ENCODE peak calls at places on chromosome 19, in ten cellular contexts. Q is nephron progenitor cell; O is adrenal gland; I is ovary; Z is bronchial epithelial cell; K is CD4-positive, alpha-beta T cell; W is mucosa of descending colon; Y is CD8-positive, alpha-beta T cell; S is kidney epithelial cell; E is tibial nerve. L is an unnamed sample.

GRCh38 chr19:14118165-14119051 is 846 bp upstream of the PRKACA start:
- DNase-seq in Q (no peak), O (peak), I (peak), Z (peak), K (peak), W (peak), Y (no peak), S (peak), E (peak), L (peak)

GRCh38 chr19:4673726-4674125 is 3.6 kb upstream of the MYDGF start:
- DNase-seq in Q (no peak), O (no peak), I (no peak), Z (no peak), K (no peak), W (no peak), Y (no peak), S (no peak), E (no peak), L (no peak)

GRCh38 chr19:18392417-18392816 is 5.0 kb downstream of the LRRC25 start:
- DNase-seq in Q (no peak), O (peak), I (peak), Z (no peak), K (no peak), W (no peak), Y (no peak), S (no peak), E (peak), L (no peak)

GRCh38 chr19:8141726-8142524 is 7.5 kb downstream of the FBN3 start:
- DNase-seq in Q (no peak), O (no peak), I (no peak), Z (no peak), K (no peak), W (no peak), Y (no peak), S (no peak), E (no peak), L (no peak)

GRCh38 chr19:35938282-35939224 is 2.4 kb downstream of the LRFN3 start:
- DNase-seq in Q (no peak), O (no peak), I (no peak), Z (no peak), K (no peak), W (no peak), Y (no peak), S (no peak), E (no peak), L (no peak)

GRCh38 chr19:1882089-1882785 is 3.1 kb downstream of the ABHD17A start:
- DNase-seq in Q (no peak), O (no peak), I (peak), Z (no peak), K (peak), W (peak), Y (peak), S (no peak), E (no peak), L (no peak)

GRCh38 chr19:35090160-35090794 is 25.3 kb upstream of the FXYD3 start:
- DNase-seq in Q (peak), O (peak), I (peak), Z (peak), K (peak), W (no peak), Y (no peak), S (no peak), E (peak), L (no peak)

GRCh38 chr19:14325134-14325533 is 56.1 kb upstream of the ADGRE5 start:
- DNase-seq in Q (no peak), O (no peak), I (no peak), Z (no peak), K (no peak), W (no peak), Y (no peak), S (no peak), E (no peak), L (no peak)

GRCh38 chr19:2623743-2624142 is 78.8 kb downstream of the GNG7 start:
- DNase-seq in Q (no peak), O (no peak), I (no peak), Z (no peak), K (no peak), W (no peak), Y (no peak), S (no peak), E (no peak), L (no peak)

GRCh38 chr19:19562665-19563347 is 24.7 kb downstream of the CILP2 start:
- DNase-seq in Q (no peak), O (no peak), I (no peak), Z (no peak), K (peak), W (no peak), Y (peak), S (no peak), E (no peak), L (no peak)

GRCh38 chr19:44848805-44849457 is 2.8 kb downstream of the NECTIN2 start:
- DNase-seq in Q (peak), O (peak), I (peak), Z (no peak), K (no peak), W (peak), Y (no peak), S (no peak), E (no peak), L (no peak)

GRCh38 chr19:2556221-2557092 is 80.5 kb downstream of the GADD45B start:
- DNase-seq in Q (no peak), O (no peak), I (no peak), Z (no peak), K (no peak), W (peak), Y (no peak), S (no peak), E (no peak), L (no peak)

GRCh38 chr19:18046066-18046718 is 38.2 kb downstream of the ARRDC2 start:
- DNase-seq in Q (no peak), O (peak), I (no peak), Z (peak), K (no peak), W (no peak), Y (no peak), S (peak), E (no peak), L (no peak)

GRCh38 chr19:34808566-34808965 is 35.6 kb upstream of the ZNF599 start:
- DNase-seq in Q (no peak), O (no peak), I (no peak), Z (peak), K (no peak), W (no peak), Y (no peak), S (peak), E (no peak), L (no peak)

GRCh38 chr19:1497578-1498235 is 6.7 kb downstream of the REEP6 start:
- DNase-seq in Q (no peak), O (no peak), I (no peak), Z (no peak), K (no peak), W (no peak), Y (no peak), S (no peak), E (no peak), L (no peak)

GRCh38 chr19:36115453-36116343 is at the start of gene TBCB:
- DNase-seq in Q (peak), O (peak), I (no peak), Z (no peak), K (peak), W (peak), Y (peak), S (no peak), E (peak), L (no peak)

GRCh38 chr19:17539288-17540117 is 15.9 kb upstream of the COLGALT1 start:
- DNase-seq in Q (peak), O (peak), I (peak), Z (peak), K (peak), W (peak), Y (peak), S (peak), E (peak), L (peak)

GRCh38 chr19:16170134-16170533 is 3.2 kb downstream of the CIB3 start:
- DNase-seq in Q (no peak), O (no peak), I (no peak), Z (no peak), K (no peak), W (no peak), Y (no peak), S (no peak), E (no peak), L (no peak)

GRCh38 chr19:4575978-4576933 is 16.8 kb upstream of the SEMA6B start:
- DNase-seq in Q (peak), O (peak), I (peak), Z (peak), K (peak), W (peak), Y (peak), S (no peak), E (peak), L (no peak)

GRCh38 chr19:3135961-3136683 is at the start of gene GNA15:
- DNase-seq in Q (no peak), O (peak), I (peak), Z (peak), K (peak), W (peak), Y (no peak), S (no peak), E (no peak), L (no peak)

GRCh38 chr19:15666186-15666585 is 6.7 kb upstream of the CYP4F12 start:
- DNase-seq in Q (no peak), O (no peak), I (no peak), Z (no peak), K (no peak), W (no peak), Y (no peak), S (no peak), E (no peak), L (no peak)

GRCh38 chr19:13150919-13151604 is 851 bp downstream of the IER2 start:
- DNase-seq in Q (peak), O (peak), I (peak), Z (no peak), K (no peak), W (no peak), Y (no peak), S (no peak), E (peak), L (no peak)

GRCh38 chr19:42316223-42317211 is 3.4 kb downstream of the TMEM145 start:
- DNase-seq in Q (no peak), O (no peak), I (no peak), Z (no peak), K (no peak), W (peak), Y (no peak), S (no peak), E (no peak), L (no peak)

GRCh38 chr19:1483979-1484428 is 5.0 kb upstream of the C19orf25 start:
- DNase-seq in Q (no peak), O (no peak), I (no peak), Z (no peak), K (no peak), W (peak), Y (no peak), S (no peak), E (no peak), L (no peak)

GRCh38 chr19:1655131-1655981 is 2.9 kb upstream of the TCF3 start:
- DNase-seq in Q (no peak), O (no peak), I (peak), Z (no peak), K (no peak), W (no peak), Y (no peak), S (no peak), E (no peak), L (no peak)

GRCh38 chr19:47186337-47187022 is 44.5 kb downstream of the BBC3 start:
- DNase-seq in Q (no peak), O (no peak), I (no peak), Z (no peak), K (peak), W (no peak), Y (peak), S (no peak), E (no peak), L (no peak)

DNA sequence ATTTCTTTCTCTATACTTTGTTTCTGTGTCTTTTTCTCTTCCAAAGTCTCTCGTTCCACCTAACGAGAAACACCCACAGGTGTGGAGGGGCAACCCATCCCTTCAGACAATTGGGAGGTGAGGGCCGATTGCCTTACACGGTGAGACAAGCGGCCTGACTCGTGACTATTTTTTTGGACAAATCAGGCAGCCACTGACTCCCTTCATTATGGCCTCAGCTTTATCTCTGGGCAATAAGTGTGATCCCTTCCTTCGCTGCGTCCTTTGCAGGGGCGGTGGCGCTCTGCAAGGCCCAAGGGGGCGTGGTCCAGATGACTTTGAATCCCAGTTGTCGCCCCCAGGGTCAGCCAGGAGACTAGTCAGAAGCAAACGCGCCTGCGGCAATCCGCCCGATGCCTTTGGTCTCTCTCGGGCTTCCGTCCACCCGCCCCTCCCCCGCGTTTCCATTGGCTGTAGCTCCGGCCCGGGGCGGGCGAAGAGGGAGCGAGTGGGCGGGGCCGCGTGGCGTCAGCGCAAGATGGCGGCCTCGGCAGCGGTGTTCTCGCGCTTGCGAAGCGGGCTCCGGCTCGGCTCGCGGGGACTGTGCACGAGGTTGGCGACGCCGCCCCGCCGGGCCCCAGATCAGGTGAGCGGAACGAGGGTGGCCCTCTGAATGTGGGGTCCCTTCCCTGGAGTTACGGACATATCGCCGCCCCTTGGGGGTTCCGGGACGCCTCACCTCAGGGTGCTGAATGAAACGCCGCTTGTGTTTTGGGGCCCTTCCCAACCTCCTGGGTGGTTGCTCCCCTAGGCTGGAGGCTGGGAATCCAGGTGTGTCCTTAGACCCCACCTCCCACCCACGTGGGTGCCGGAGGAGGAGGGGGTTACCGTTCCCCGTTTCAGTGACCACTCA is at the start of gene TIMM50:
- DNase-seq in Q (peak), O (peak), I (peak), Z (peak), K (peak), W (peak), Y (peak), S (peak), E (peak), L (peak)
- TF ChIP-seq CTCF in Q (no peak), O (no peak), I (no peak), Z (no peak), K (no peak), W (no peak), Y (no peak), S (no peak), E (no peak), L (peak)

GRCh38 chr19:39842693-39843435 is 3.3 kb downstream of the FBL start:
- DNase-seq in Q (no peak), O (no peak), I (no peak), Z (no peak), K (no peak), W (no peak), Y (no peak), S (no peak), E (no peak), L (no peak)
- TF ChIP-seq CTCF in Q (peak), O (no peak), I (no peak), Z (no peak), K (no peak), W (no peak), Y (no peak), S (no peak), E (no peak), L (no peak)

GRCh38 chr19:48750771-48751504 is 1.5 kb downstream of the FUT1 start:
- DNase-seq in Q (no peak), O (no peak), I (no peak), Z (no peak), K (no peak), W (no peak), Y (no peak), S (no peak), E (no peak), L (no peak)

GRCh38 chr19:48751835-48752510 is 468 bp downstream of the FUT1 start:
- DNase-seq in Q (no peak), O (no peak), I (no peak), Z (peak), K (no peak), W (no peak), Y (no peak), S (no peak), E (no peak), L (peak)

GRCh38 chr19:48754950-48755645 is at the start of gene FGF21:
- DNase-seq in Q (no peak), O (no peak), I (no peak), Z (no peak), K (no peak), W (no peak), Y (no peak), S (no peak), E (no peak), L (no peak)

GRCh38 chr19:48750351-48750750 is 2.1 kb downstream of the FUT1 start:
- DNase-seq in Q (no peak), O (no peak), I (no peak), Z (no peak), K (no peak), W (no peak), Y (no peak), S (no peak), E (no peak), L (no peak)

GRCh38 chr19:48752511-48753365 is at the start of gene FUT1:
- DNase-seq in Q (peak), O (peak), I (no peak), Z (peak), K (peak), W (peak), Y (no peak), S (no peak), E (no peak), L (peak)
- TF ChIP-seq CTCF in Q (peak), O (no peak), I (no peak), Z (peak), K (no peak), W (no peak), Y (peak), S (no peak), E (no peak), L (no peak)

GRCh38 chr19:54415901-54416621 is 797 bp downstream of the TTYH1 start:
- DNase-seq in Q (no peak), O (no peak), I (no peak), Z (no peak), K (no peak), W (no peak), Y (no peak), S (no peak), E (no peak), L (no peak)

GRCh38 chr19:54412877-54413276 is 2.4 kb upstream of the TTYH1 start:
- DNase-seq in Q (no peak), O (no peak), I (no peak), Z (no peak), K (no peak), W (no peak), Y (no peak), S (no peak), E (no peak), L (no peak)

GRCh38 chr19:54416695-54417491 is 1.6 kb downstream of the TTYH1 start:
- DNase-seq in Q (no peak), O (no peak), I (no peak), Z (no peak), K (no peak), W (no peak), Y (no peak), S (no peak), E (no peak), L (no peak)

GRCh38 chr19:54414156-54414555 is 1.1 kb upstream of the TTYH1 start:
- DNase-seq in Q (no peak), O (no peak), I (no peak), Z (no peak), K (no peak), W (no peak), Y (no peak), S (no peak), E (no peak), L (no peak)

DNA sequence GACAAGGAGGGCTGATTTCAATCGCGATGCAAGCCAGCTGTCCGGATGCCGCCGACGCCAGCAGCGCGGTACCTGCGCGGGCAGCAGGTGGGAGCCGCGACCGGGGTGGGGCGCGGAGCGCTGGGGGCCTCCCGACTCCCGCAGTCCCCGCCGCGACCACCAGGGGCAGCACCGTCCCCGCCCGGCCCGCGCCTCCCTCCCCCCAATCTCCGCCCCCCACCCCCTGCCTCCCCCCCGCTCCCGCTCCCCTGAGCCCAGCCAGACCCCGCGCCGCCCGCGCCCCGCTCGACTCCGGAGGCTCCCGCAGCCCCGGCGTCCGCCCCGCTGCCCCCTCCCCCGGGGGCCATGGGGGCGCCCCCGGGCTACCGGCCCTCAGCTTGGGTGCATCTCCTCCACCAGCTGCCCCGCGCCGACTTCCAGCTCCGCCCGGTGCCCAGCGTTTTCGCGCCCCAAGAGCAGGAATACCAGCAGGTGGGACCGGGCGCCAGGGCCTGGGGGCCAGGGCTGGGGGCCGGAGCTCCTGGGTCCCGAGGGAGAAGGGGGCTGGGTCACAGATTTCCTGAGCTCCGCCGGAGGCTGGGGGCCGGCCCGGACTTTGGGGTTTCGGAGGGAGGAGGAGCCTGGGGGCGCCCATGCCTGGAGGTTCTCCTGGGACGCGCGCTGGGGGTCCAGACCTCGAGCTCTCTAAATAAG is at the start of gene TTYH1:
- DNase-seq in Q (peak), O (no peak), I (no peak), Z (no peak), K (peak), W (no peak), Y (peak), S (no peak), E (no peak), L (peak)
- TF ChIP-seq CTCF in Q (peak), O (peak), I (no peak), Z (no peak), K (no peak), W (no peak), Y (peak), S (no peak), E (no peak), L (peak)

GRCh38 chr19:39157275-39157996 is 31.9 kb downstream of the PAK4 start:
- DNase-seq in Q (no peak), O (no peak), I (no peak), Z (no peak), K (no peak), W (no peak), Y (no peak), S (no peak), E (no peak), L (no peak)

GRCh38 chr19:39156891-39157230 is 31.3 kb downstream of the PAK4 start:
- DNase-seq in Q (no peak), O (no peak), I (no peak), Z (no peak), K (no peak), W (no peak), Y (no peak), S (no peak), E (no peak), L (no peak)

GRCh38 chr19:39155741-39156140 is 30.2 kb downstream of the PAK4 start:
- DNase-seq in Q (no peak), O (no peak), I (no peak), Z (no peak), K (no peak), W (no peak), Y (no peak), S (no peak), E (no peak), L (no peak)

GRCh38 chr19:39155114-39155700 is 29.6 kb downstream of the PAK4 start:
- DNase-seq in Q (no peak), O (no peak), I (no peak), Z (no peak), K (no peak), W (no peak), Y (no peak), S (no peak), E (no peak), L (no peak)

GRCh38 chr19:39156230-39156890 is 30.8 kb downstream of the PAK4 start:
- DNase-seq in Q (no peak), O (no peak), I (no peak), Z (peak), K (no peak), W (no peak), Y (no peak), S (no peak), E (no peak), L (no peak)
- TF ChIP-seq CTCF in Q (no peak), O (no peak), I (no peak), Z (no peak), K (no peak), W (no peak), Y (no peak), S (no peak), E (no peak), L (no peak)